ENCODE peak calls at places on chromosomes 5 and 9, in four cellular contexts. P is spleen, Q is PC-3, G is heart left ventricle. L is an unnamed sample.

GRCh38 chr9:109627042-109627441 is 128.9 kb upstream of the PTPN3 start:
- DNase-seq in G (no peak), P (no peak), Q (no peak), L (no peak)

GRCh38 chr9:124000161-124000783 is 11.3 kb upstream of the LHX2 start:
- DNase-seq in P (peak), G (no peak), Q (no peak), L (no peak)

GRCh38 chr9:93278164-93278563 is 94.2 kb downstream of the WNK2 start:
- DNase-seq in Q (no peak), P (no peak), G (no peak), L (no peak)

GRCh38 chr5:137179203-137179602 is 319.9 kb downstream of the SPOCK1 start:
- DNase-seq in P (no peak), G (no peak), Q (no peak), L (no peak)

GRCh38 chr5:12691330-12691729 is 787.1 kb upstream of the CTNND2 start:
- DNase-seq in G (no peak), Q (peak), P (no peak), L (no peak)

GRCh38 chr9:98130576-98131228 is 11.7 kb upstream of the TRIM14 start:
- DNase-seq in Q (no peak), G (no peak), P (no peak), L (no peak)

GRCh38 chr9:123111977-123112869 is 78.8 kb downstream of the GPR21 start:
- DNase-seq in G (peak), Q (no peak), P (peak), L (no peak)

GRCh38 chr9:68808481-68808880 is 103.4 kb downstream of the PIP5K1B start:
- DNase-seq in P (no peak), G (no peak), Q (no peak), L (no peak)

GRCh38 chr5:51381801-51382507 is 1.3 kb upstream of the ISL1 start:
- DNase-seq in Q (no peak), G (no peak), P (no peak), L (no peak)

GRCh38 chr9:5953743-5954707 is 61.4 kb downstream of the RANBP6 start:
- DNase-seq in P (no peak), G (no peak), Q (peak), L (peak)

GRCh38 chr5:180771839-180772238 is 30.8 kb downstream of the MGAT1 start:
- DNase-seq in G (no peak), Q (no peak), P (no peak), L (no peak)

GRCh38 chr5:57804007-57804444 is 321.4 kb upstream of the ACTBL2 start:
- DNase-seq in G (no peak), Q (no peak), P (no peak), L (no peak)

GRCh38 chr9:15423328-15423985 is 781 bp downstream of the SNAPC3 start:
- DNase-seq in G (no peak), P (no peak), Q (peak), L (peak)

GRCh38 chr9:100126423-100126822 is 27.4 kb downstream of the INVS start:
- DNase-seq in P (no peak), G (no peak), Q (no peak), L (no peak)

GRCh38 chr5:175517824-175518450 is 39.6 kb downstream of the SFXN1 start:
- DNase-seq in Q (peak), P (no peak), G (no peak), L (peak)

GRCh38 chr5:80238078-80238477 is 17.8 kb downstream of the SERINC5 start:
- DNase-seq in G (no peak), P (no peak), Q (no peak), L (no peak)

GRCh38 chr9:85522459-85523092 is 219.2 kb downstream of the AGTPBP1 start:
- DNase-seq in Q (no peak), G (peak), P (peak), L (no peak)

GRCh38 chr5:96942078-96942477 is 6.2 kb downstream of the LNPEP start:
- DNase-seq in Q (no peak), P (no peak), G (no peak), L (no peak)

GRCh38 chr5:102792705-102793104 is 37.6 kb downstream of the PAM start:
- DNase-seq in Q (peak), G (no peak), P (no peak), L (peak)

GRCh38 chr5:175728885-175729828 is 71.3 kb downstream of the HRH2 start:
- DNase-seq in G (no peak), Q (no peak), P (no peak), L (no peak)

GRCh38 chr9:37262410-37262809 is 142.0 kb downstream of the ZCCHC7 start:
- DNase-seq in P (no peak), G (no peak), Q (peak), L (peak)
- TF ChIP-seq CTCF in P (no peak), G (peak), Q (peak), L (peak)

DNA sequence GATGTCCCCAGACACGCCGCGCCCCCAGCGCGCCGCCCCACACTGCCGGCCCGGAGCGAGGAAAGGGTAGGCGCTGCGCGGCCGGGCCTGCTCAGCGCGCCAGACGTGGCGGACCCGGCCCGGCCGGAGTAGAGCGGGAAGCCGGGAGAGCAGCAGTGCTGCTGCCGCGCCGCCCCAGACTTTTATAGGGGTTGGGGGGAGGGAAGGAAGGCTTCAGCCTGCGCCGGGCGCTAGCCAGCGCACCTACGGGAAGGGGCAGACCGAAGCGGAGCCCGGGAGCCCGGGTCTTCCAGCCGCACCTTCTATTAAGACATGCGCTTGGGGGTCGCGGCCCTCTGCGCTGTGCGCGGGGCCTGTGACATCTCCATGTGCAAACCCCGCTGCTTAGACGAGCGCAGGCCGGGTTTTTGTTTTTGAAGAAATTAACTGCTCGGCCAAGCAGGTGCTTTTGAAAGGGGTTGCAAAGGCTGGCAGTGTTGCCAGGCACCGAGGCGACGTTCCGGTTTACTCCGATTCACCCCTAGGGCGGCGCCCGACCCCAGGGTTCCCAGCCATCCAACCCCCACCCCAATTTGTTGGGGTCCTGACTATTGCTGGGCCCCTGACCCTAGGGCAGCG is 361 bp upstream of the PAX5 start:
- DNase-seq in P (peak), G (no peak), Q (peak), L (no peak)
- TF ChIP-seq CTCF in P (peak), G (no peak), Q (peak), L (peak)

GRCh38 chr9:134818591-134818990 is 62.0 kb upstream of the FCN2 start:
- DNase-seq in Q (no peak), G (no peak), P (no peak), L (no peak)

GRCh38 chr9:134816264-134816663 is 64.3 kb upstream of the FCN2 start:
- DNase-seq in Q (no peak), G (no peak), P (no peak), L (no peak)

GRCh38 chr9:134815435-134816214 is 65.0 kb upstream of the FCN2 start:
- DNase-seq in G (no peak), Q (no peak), P (no peak), L (no peak)

GRCh38 chr9:134820901-134821300 is 59.7 kb upstream of the FCN2 start:
- DNase-seq in G (no peak), Q (no peak), P (no peak), L (no peak)

GRCh38 chr9:134818000-134818568 is 62.5 kb upstream of the FCN2 start:
- DNase-seq in Q (no peak), P (no peak), G (no peak), L (no peak)
- TF ChIP-seq CTCF in Q (no peak), P (no peak), G (no peak), L (no peak)

DNA sequence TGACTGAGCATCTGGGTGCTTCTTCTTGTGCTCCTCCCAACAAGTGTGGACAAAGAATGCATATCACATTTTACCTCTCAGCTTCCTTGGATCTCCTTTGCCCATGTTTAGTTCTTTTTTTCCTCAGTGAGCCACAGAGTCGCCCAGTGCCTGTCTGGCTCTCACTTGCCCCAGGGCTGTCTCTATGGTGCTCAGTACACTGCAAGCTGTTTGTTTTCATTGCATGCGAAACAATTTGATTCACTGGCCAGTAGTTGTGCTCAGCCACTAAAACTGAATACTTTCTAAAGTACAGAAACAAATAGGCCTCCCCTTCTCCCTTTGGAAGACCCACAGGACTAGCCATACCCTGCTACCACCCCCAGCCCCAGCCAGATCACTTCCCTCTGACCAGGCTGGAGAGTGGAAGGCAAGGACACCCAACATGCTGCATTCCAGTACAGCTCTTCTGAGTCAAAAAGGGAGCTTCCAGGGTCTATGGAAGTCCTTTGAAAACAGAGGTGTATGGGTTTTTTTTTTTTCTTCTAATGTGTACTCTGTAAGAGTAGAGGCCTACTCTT is 3.8 kb downstream of the LHFPL2 start:
- DNase-seq in Q (no peak), G (no peak), P (no peak), L (no peak)
- TF ChIP-seq CTCF in Q (no peak), G (no peak), P (no peak), L (no peak)

GRCh38 chr5:16866220-16866619 is 69.9 kb downstream of the MYO10 start:
- DNase-seq in P (no peak), Q (no peak), G (no peak), L (no peak)

GRCh38 chr5:16864566-16864965 is 71.5 kb downstream of the MYO10 start:
- DNase-seq in Q (no peak), G (no peak), P (no peak), L (no peak)

GRCh38 chr5:16863380-16864007 is 72.6 kb downstream of the MYO10 start:
- DNase-seq in Q (peak), G (no peak), P (no peak), L (no peak)

GRCh38 chr5:16859346-16859745 is 76.7 kb downstream of the MYO10 start:
- DNase-seq in G (no peak), Q (no peak), P (no peak), L (no peak)

GRCh38 chr5:16862777-16863176 is 73.3 kb downstream of the MYO10 start:
- DNase-seq in P (no peak), G (no peak), Q (no peak), L (no peak)
- TF ChIP-seq CTCF in P (no peak), G (no peak), Q (no peak), L (no peak)

GRCh38 chr5:6832994-6833393 is 119.8 kb downstream of the TENT4A start:
- DNase-seq in P (no peak), Q (no peak), G (no peak), L (peak)

GRCh38 chr5:6837095-6837494 is 123.9 kb downstream of the TENT4A start:
- DNase-seq in P (no peak), G (no peak), Q (no peak), L (no peak)

GRCh38 chr5:6832272-6832671 is 119.0 kb downstream of the TENT4A start:
- DNase-seq in Q (no peak), P (no peak), G (no peak), L (no peak)

GRCh38 chr5:6833406-6833805 is 120.2 kb downstream of the TENT4A start:
- DNase-seq in G (no peak), Q (no peak), P (no peak), L (no peak)

GRCh38 chr5:6837519-6838110 is 124.4 kb downstream of the TENT4A start:
- DNase-seq in G (no peak), Q (peak), P (no peak), L (peak)
- TF ChIP-seq CTCF in G (peak), Q (peak), P (peak), L (peak)

GRCh38 chr5:149035282-149035882 is 27.5 kb downstream of the SH3TC2 start:
- DNase-seq in G (peak), P (peak), Q (peak), L (peak)
- TF ChIP-seq CTCF in G (peak), P (peak), Q (peak), L (peak)